ENCODE peak calls at places on chromosomes 12 and 14, in four cellular contexts. C is breast epithelium, Y is body of pancreas, P is astrocyte. A is an unnamed sample.

GRCh38 chr12:66623455-66623854 is 55.4 kb downstream of the GRIP1 start:
- DNase-seq in P (no peak), Y (no peak), C (no peak), A (no peak)

GRCh38 chr14:74502236-74503019 is 8.9 kb downstream of the ISCA2 start:
- DNase-seq in C (no peak), Y (no peak), P (no peak), A (no peak)

GRCh38 chr12:13350381-13350780 is 153.9 kb downstream of the EMP1 start:
- DNase-seq in Y (no peak), P (no peak), C (no peak), A (no peak)

GRCh38 chr12:70074510-70074909 is 168.7 kb upstream of the CNOT2 start:
- DNase-seq in P (no peak), C (no peak), Y (no peak), A (no peak)

GRCh38 chr12:3061129-3061857 is 15.9 kb upstream of the TSPAN9 start:
- DNase-seq in Y (no peak), C (no peak), P (peak; percentile 41), A (no peak)

GRCh38 chr14:58466459-58466858 is 38.9 kb downstream of the KIAA0586 start:
- DNase-seq in P (no peak), C (no peak), Y (no peak), A (no peak)

GRCh38 chr14:78143489-78144145 is 26.6 kb upstream of the NRXN3 start:
- DNase-seq in P (peak; percentile 83), Y (no peak), C (no peak), A (no peak)

GRCh38 chr14:69398818-69399210 is 322 bp downstream of the SLC39A9 start:
- DNase-seq in Y (no peak), P (no peak), C (no peak), A (no peak)

GRCh38 chr12:19224746-19225145 is 95.2 kb downstream of the PLEKHA5 start:
- DNase-seq in C (no peak), Y (no peak), P (no peak), A (no peak)

GRCh38 chr12:52198454-52199215 is 6.8 kb upstream of the KRT80 start:
- DNase-seq in C (no peak), P (no peak), Y (no peak), A (no peak)

GRCh38 chr14:23483216-23483854 is 13.8 kb downstream of the NGDN start:
- DNase-seq in P (no peak), Y (no peak), C (no peak), A (no peak)

GRCh38 chr12:133233993-133234564 is 1.6 kb downstream of the ANHX start:
- DNase-seq in C (no peak), Y (no peak), P (no peak), A (no peak)

GRCh38 chr14:32419429-32419828 is 90.3 kb downstream of the AKAP6 start:
- DNase-seq in Y (no peak), C (no peak), P (no peak), A (no peak)

GRCh38 chr14:21749306-21749868 is 75.8 kb upstream of the OR4E1 start:
- DNase-seq in Y (no peak), C (no peak), P (no peak), A (no peak)
- H3K4me3 ChIP-seq in Y (no peak overlapping the region), C (no peak overlapping the region), P (no peak overlapping the region), A (no peak overlapping the region)

GRCh38 chr14:64444140-64444539 is 21.2 kb upstream of the AKAP5 start:
- DNase-seq in C (no peak), P (no peak), Y (no peak), A (no peak)
- H3K27ac ChIP-seq in C (peak overlapping the region; percentile 83), P (no peak overlapping the region), Y (no peak overlapping the region), A (no peak overlapping the region)

GRCh38 chr12:56087220-56087619 is 7.3 kb downstream of the ERBB3 start:
- DNase-seq in P (no peak), C (peak; percentile 91), Y (peak; percentile 98), A (peak; percentile 59)

GRCh38 chr12:56086608-56087007 is 6.6 kb downstream of the ERBB3 start:
- DNase-seq in Y (no peak), C (no peak), P (no peak), A (no peak)

GRCh38 chr12:56086096-56086495 is 6.1 kb downstream of the ERBB3 start:
- DNase-seq in C (peak; percentile 67), P (no peak), Y (peak; percentile 85), A (no peak)

GRCh38 chr12:56082967-56083366 is 3.0 kb downstream of the ERBB3 start:
- DNase-seq in P (no peak), Y (no peak), C (no peak), A (no peak)

DNA sequence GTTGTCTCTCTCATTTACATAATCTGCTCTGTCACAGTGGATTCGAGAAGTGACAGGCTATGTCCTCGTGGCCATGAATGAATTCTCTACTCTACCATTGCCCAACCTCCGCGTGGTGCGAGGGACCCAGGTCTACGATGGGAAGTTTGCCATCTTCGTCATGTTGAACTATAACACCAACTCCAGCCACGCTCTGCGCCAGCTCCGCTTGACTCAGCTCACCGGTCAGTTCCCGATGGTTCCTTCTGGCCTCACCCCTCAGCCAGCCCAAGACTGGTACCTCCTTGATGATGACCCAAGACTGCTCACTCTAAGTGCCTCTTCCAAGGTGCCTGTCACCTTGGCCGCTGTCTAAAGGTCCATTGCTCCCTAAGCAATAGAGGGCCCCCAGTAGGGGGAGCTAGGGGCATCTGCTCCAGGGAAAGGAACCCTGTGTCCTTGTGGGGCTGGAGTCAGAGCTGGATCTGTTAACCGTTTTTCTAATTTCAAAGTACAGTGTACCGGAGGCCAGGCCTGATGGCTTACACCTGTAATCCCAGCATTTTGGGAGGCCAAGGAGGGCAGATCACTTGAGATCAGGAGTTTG is 5.1 kb downstream of the ERBB3 start:
- DNase-seq in C (no peak), P (no peak), Y (peak; percentile 48), A (peak; percentile 55)
- TF ChIP-seq CTCF in C (no peak), P (peak; percentile 24), Y (peak; percentile 28), A (peak; percentile 28)

DNA sequence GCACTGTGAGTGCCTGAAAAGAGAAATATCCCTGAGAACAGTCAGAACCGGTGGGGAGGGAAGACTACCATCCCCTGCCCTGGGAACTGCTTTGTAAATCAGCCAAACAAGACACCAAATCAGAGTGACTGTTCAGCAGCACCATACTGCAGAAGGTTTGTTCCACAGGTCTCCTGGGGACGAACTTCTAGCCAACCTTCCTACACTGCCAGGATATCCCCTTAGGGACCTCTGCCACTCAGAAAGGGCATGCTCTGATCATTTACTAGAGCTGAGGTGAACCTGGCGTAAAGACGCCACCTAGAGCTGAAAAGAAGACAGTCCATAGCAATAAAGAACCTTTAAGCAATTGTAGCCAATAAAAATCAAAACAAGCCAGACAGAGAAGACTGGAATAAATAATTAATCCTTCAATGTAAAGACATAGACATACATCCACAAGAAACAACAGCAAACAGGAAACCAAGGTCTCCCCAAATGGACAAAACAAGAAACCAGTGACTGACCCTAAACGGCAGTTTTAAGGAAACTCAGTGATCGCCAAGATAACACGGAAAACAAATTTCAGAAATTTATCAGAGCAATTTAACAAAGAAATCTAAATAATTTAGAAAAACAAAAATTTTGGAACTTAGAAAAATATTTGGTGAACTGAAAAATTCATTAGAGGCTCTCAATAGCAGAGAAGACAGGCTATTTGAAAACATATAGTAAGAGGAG is 228.1 kb upstream of the AMIGO2 start:
- DNase-seq in P (peak; percentile 48), Y (peak; percentile 59), C (no peak), A (peak; percentile 47)
- H3K4me3 ChIP-seq in P (no peak overlapping the region), Y (no peak overlapping the region), C (no peak overlapping the region), A (no peak overlapping the region)

GRCh38 chr12:49894754-49895153 is 8.9 kb downstream of the FAIM2 start:
- DNase-seq in Y (no peak), C (no peak), P (no peak), A (no peak)

GRCh38 chr12:49895773-49896172 is 7.9 kb downstream of the FAIM2 start:
- DNase-seq in C (no peak), P (no peak), Y (no peak), A (no peak)

GRCh38 chr12:49899921-49900320 is 3.8 kb downstream of the FAIM2 start:
- DNase-seq in C (no peak), P (no peak), Y (no peak), A (no peak)

GRCh38 chr12:49899286-49899843 is 4.3 kb downstream of the FAIM2 start:
- DNase-seq in Y (no peak), C (no peak), P (no peak), A (no peak)

DNA sequence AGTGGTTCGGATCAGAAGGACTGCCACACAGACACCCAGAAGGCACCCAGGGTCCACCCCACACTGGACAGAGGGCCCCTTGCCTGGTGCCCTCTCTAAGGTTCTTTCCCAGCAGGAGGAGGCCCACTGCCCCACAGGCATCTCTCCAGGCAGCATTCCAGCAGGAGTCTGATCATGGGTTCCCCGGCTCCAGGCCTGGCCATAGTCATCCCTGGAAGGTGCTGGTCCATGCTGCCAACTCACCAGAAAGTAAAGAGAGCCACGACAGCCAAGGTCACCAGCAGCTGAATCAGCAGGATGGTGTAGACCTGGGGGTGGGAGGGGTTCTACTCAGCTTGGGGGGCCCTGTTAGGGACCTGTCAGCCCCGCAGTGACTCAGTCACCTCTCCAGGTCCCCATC is 6.4 kb downstream of the FAIM2 start:
- DNase-seq in C (no peak), P (no peak), Y (no peak), A (peak; percentile 63)
- H3K27ac ChIP-seq in C (no peak overlapping the region), P (no peak overlapping the region), Y (no peak overlapping the region), A (no peak overlapping the region)

GRCh38 chr12:48818831-48819590 is 715 bp downstream of the CACNB3 start:
- DNase-seq in P (no peak), Y (no peak), C (no peak), A (peak; percentile 29)
- TF ChIP-seq CTCF in P (no peak), Y (no peak), C (no peak), A (no peak)

DNA sequence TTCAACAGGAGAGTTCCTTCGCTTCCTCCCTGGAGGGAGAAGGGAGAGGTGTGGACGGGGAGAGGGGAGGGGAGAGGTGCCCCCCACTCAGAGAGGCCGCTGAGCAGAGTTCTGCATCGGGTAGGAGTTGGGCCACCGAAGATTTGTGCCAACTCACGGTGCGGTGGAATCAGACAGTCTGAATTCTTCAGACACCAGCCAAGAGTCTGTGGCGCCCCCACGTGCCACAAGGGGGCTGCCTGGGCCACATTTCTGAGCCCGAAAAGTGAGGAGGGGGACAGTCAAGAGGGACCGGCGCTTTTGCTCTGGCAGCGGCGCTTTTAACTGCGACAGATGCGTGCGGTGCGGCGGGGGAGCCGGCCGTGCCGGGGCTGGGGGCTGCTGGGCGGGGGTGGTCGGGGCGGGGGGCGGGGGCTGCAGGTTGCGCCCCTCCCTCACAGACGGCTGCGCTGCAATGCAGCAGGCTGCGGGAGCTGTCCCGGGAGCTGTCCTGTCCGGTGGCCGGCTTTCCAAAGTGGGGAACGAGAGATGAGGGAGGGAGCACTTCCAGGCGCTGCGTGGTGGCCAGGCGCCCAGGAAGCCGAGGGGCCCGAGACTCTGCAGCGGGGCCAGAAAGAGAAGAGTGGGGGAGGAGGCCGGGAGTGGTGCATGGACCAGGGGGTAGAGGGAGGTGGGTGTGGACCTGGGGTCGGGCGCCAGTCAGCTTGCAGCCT is 941 bp upstream of the RTL1 start:
- DNase-seq in C (no peak), P (no peak), Y (peak; percentile 10), A (peak; percentile 63)
- H3K4me3 ChIP-seq in C (peak overlapping the region; percentile 26), P (no peak overlapping the region), Y (no peak overlapping the region), A (no peak overlapping the region)